ENCODE peak calls at places on chromosome 15, in eight cellular contexts. K is activated effector memory CD4-positive, alpha-beta T cell treated with Interleukin-2 at 50 U/mL for 16 hours; M is globus pallidus; F is NCI-H1092 treated with DMSO at 0.1 percent for 48 hours; U is T-helper 17 cell; X is psoas muscle; W is renal cortical epithelial cell; G is posterior vena cava. A is an unnamed sample.

GRCh38 chr15:70507772-70508351 is 255.5 kb downstream of the UACA start:
- DNase-seq in K (no peak), M (no peak), F (no peak), U (no peak), X (no peak), W (peak), G (peak), A (no peak)

GRCh38 chr15:39514933-39515332 is 65.9 kb upstream of the THBS1 start:
- DNase-seq in K (no peak), M (no peak), F (no peak), U (no peak), X (no peak), W (no peak), G (no peak), A (no peak)

GRCh38 chr15:88897456-88898194 is 2.3 kb upstream of the HAPLN3 start:
- DNase-seq in K (peak), M (peak), F (no peak), U (peak), X (peak), W (peak), G (peak), A (peak)

GRCh38 chr15:75731248-75732100 is 18.8 kb upstream of the CSPG4 start:
- DNase-seq in K (no peak), M (no peak), F (peak), U (no peak), X (peak), W (peak), G (peak), A (peak)

GRCh38 chr15:96767703-96768434 is 437.4 kb downstream of the NR2F2 start:
- DNase-seq in K (no peak), M (no peak), F (no peak), U (no peak), X (no peak), W (peak), G (no peak), A (no peak)

GRCh38 chr15:32873292-32874114 is 155.7 kb downstream of the GREM1 start:
- DNase-seq in K (no peak), M (no peak), F (no peak), U (no peak), X (no peak), W (no peak), G (no peak), A (no peak)

GRCh38 chr15:22979699-22980188 is 424 bp downstream of the CYFIP1 start:
- DNase-seq in K (no peak), M (no peak), F (no peak), U (no peak), X (peak), W (no peak), G (peak), A (peak)

GRCh38 chr15:52651868-52652267 is 27.3 kb downstream of the ATOSA start:
- DNase-seq in K (peak), M (peak), F (peak), U (peak), X (peak), W (peak), G (peak), A (peak)

GRCh38 chr15:87597346-87598052 is 659.0 kb downstream of the NTRK3 start:
- DNase-seq in K (no peak), M (no peak), F (no peak), U (no peak), X (no peak), W (no peak), G (no peak), A (no peak)

GRCh38 chr15:60751985-60752952 is 273.3 kb upstream of the ICE2 start:
- DNase-seq in K (no peak), M (peak), F (no peak), U (no peak), X (peak), W (peak), G (no peak), A (no peak)

GRCh38 chr15:74364936-74365618 is 2.4 kb downstream of the CYP11A1 start:
- DNase-seq in K (no peak), M (no peak), F (no peak), U (no peak), X (no peak), W (no peak), G (no peak), A (no peak)

GRCh38 chr15:85746641-85747040 is 48.1 kb downstream of the KLHL25 start:
- DNase-seq in K (no peak), M (no peak), F (no peak), U (no peak), X (no peak), W (no peak), G (peak), A (no peak)

GRCh38 chr15:62071711-62072308 is 5.0 kb downstream of the C2CD4A start:
- DNase-seq in K (no peak), M (peak), F (peak), U (no peak), X (no peak), W (peak), G (no peak), A (no peak)

GRCh38 chr15:93033434-93034045 is 55.5 kb downstream of the RGMA start:
- DNase-seq in K (no peak), M (no peak), F (no peak), U (no peak), X (no peak), W (no peak), G (peak), A (no peak)

GRCh38 chr15:88832791-88833190 is 29.6 kb downstream of the ACAN start:
- DNase-seq in K (no peak), M (no peak), F (no peak), U (no peak), X (no peak), W (no peak), G (no peak), A (no peak)

GRCh38 chr15:34802803-34803395 is 7.5 kb upstream of the ACTC1 start:
- DNase-seq in K (no peak), M (no peak), F (no peak), U (no peak), X (no peak), W (peak), G (no peak), A (no peak)

GRCh38 chr15:92123848-92124631 is 269.6 kb upstream of the ST8SIA2 start:
- DNase-seq in K (no peak), M (peak), F (no peak), U (no peak), X (no peak), W (no peak), G (no peak), A (no peak)

GRCh38 chr15:72113347-72114031 is 4.5 kb downstream of the MYO9A start:
- DNase-seq in K (no peak), M (no peak), F (no peak), U (no peak), X (no peak), W (no peak), G (no peak), A (no peak)

GRCh38 chr15:43220991-43221403 is at the start of gene EPB42:
- DNase-seq in K (no peak), M (no peak), F (no peak), U (no peak), X (no peak), W (no peak), G (no peak), A (no peak)

GRCh38 chr15:34009656-34010055 is 29.3 kb downstream of the AVEN start:
- DNase-seq in K (no peak), M (no peak), F (no peak), U (no peak), X (no peak), W (no peak), G (no peak), A (no peak)

GRCh38 chr15:60128000-60128376 is 123.9 kb downstream of the FOXB1 start:
- DNase-seq in K (no peak), M (peak), F (no peak), U (no peak), X (peak), W (peak), G (no peak), A (no peak)

GRCh38 chr15:77649019-77649418 is 16.3 kb upstream of the LINGO1 start:
- DNase-seq in K (no peak), M (no peak), F (no peak), U (no peak), X (no peak), W (no peak), G (no peak), A (no peak)